ENCODE peak calls at places on chromosomes 7 and 10, in eight cellular contexts. One of them, this sample, is unnamed.

GRCh38 chr7:70756789-70757188 is 375.2 kb upstream of the GALNT17 start:
- DNase-seq in CD4-positive, CD25-positive, alpha-beta regulatory T cell: no peak
- DNase-seq in CD8-positive, alpha-beta T cell: no peak
- DNase-seq in Peyer's patch: no peak
- DNase-seq in T-helper 9 cell: no peak
- DNase-seq in activated T-cell treated with anti-CD3 and anti-CD28 coated beads for 1 hour: no peak
- DNase-seq in stromal cell of bone marrow: no peak
- DNase-seq in Caki2: no peak
- DNase-seq in this sample: no peak

GRCh38 chr10:15339857-15340256 is 31.2 kb downstream of the FAM171A1 start:
- DNase-seq in CD4-positive, CD25-positive, alpha-beta regulatory T cell: no peak
- DNase-seq in CD8-positive, alpha-beta T cell: no peak
- DNase-seq in Peyer's patch: no peak
- DNase-seq in T-helper 9 cell: no peak
- DNase-seq in activated T-cell treated with anti-CD3 and anti-CD28 coated beads for 1 hour: no peak
- DNase-seq in stromal cell of bone marrow: no peak
- DNase-seq in Caki2: no peak
- DNase-seq in this sample: no peak

GRCh38 chr7:70459546-70459945 is 672.4 kb upstream of the GALNT17 start:
- DNase-seq in CD4-positive, CD25-positive, alpha-beta regulatory T cell: no peak
- DNase-seq in CD8-positive, alpha-beta T cell: no peak
- DNase-seq in Peyer's patch: no peak
- DNase-seq in T-helper 9 cell: no peak
- DNase-seq in activated T-cell treated with anti-CD3 and anti-CD28 coated beads for 1 hour: no peak
- DNase-seq in stromal cell of bone marrow: no peak
- DNase-seq in Caki2: no peak
- DNase-seq in this sample: no peak

GRCh38 chr10:132597654-132598053 is 60.1 kb downstream of the INPP5A start:
- DNase-seq in CD4-positive, CD25-positive, alpha-beta regulatory T cell: no peak
- DNase-seq in CD8-positive, alpha-beta T cell: no peak
- DNase-seq in Peyer's patch: no peak
- DNase-seq in T-helper 9 cell: no peak
- DNase-seq in activated T-cell treated with anti-CD3 and anti-CD28 coated beads for 1 hour: no peak
- DNase-seq in stromal cell of bone marrow: no peak
- DNase-seq in Caki2: no peak
- DNase-seq in this sample: no peak

GRCh38 chr7:129825005-129825553 is 127.7 kb downstream of the UBE2H start:
- DNase-seq in CD4-positive, CD25-positive, alpha-beta regulatory T cell: peak; percentile 17
- DNase-seq in CD8-positive, alpha-beta T cell: peak; percentile 45
- DNase-seq in Peyer's patch: peak; percentile 44
- DNase-seq in T-helper 9 cell: peak; percentile 31
- DNase-seq in activated T-cell treated with anti-CD3 and anti-CD28 coated beads for 1 hour: peak; percentile 22
- DNase-seq in stromal cell of bone marrow: no peak
- DNase-seq in Caki2: peak; percentile 91
- DNase-seq in this sample: peak; percentile 36

GRCh38 chr10:1179346-1180070 is 123.3 kb downstream of the WDR37 start:
- DNase-seq in CD4-positive, CD25-positive, alpha-beta regulatory T cell: no peak
- DNase-seq in CD8-positive, alpha-beta T cell: no peak
- DNase-seq in Peyer's patch: no peak
- DNase-seq in T-helper 9 cell: no peak
- DNase-seq in activated T-cell treated with anti-CD3 and anti-CD28 coated beads for 1 hour: no peak
- DNase-seq in stromal cell of bone marrow: no peak
- DNase-seq in Caki2: no peak
- DNase-seq in this sample: no peak

GRCh38 chr7:13181221-13181620 is 493.8 kb downstream of the ARL4A start:
- DNase-seq in CD4-positive, CD25-positive, alpha-beta regulatory T cell: no peak
- DNase-seq in CD8-positive, alpha-beta T cell: no peak
- DNase-seq in Peyer's patch: no peak
- DNase-seq in T-helper 9 cell: no peak
- DNase-seq in activated T-cell treated with anti-CD3 and anti-CD28 coated beads for 1 hour: no peak
- DNase-seq in stromal cell of bone marrow: no peak
- DNase-seq in Caki2: peak; percentile 6
- DNase-seq in this sample: no peak

GRCh38 chr10:132107947-132108877 is 42.5 kb downstream of the JAKMIP3 start:
- DNase-seq in CD4-positive, CD25-positive, alpha-beta regulatory T cell: no peak
- DNase-seq in CD8-positive, alpha-beta T cell: no peak
- DNase-seq in Peyer's patch: no peak
- DNase-seq in T-helper 9 cell: no peak
- DNase-seq in activated T-cell treated with anti-CD3 and anti-CD28 coated beads for 1 hour: no peak
- DNase-seq in stromal cell of bone marrow: no peak
- DNase-seq in Caki2: no peak
- DNase-seq in this sample: no peak

GRCh38 chr7:97003262-97004236 is 1.8 kb upstream of the DLX6 start:
- DNase-seq in CD4-positive, CD25-positive, alpha-beta regulatory T cell: no peak
- DNase-seq in CD8-positive, alpha-beta T cell: no peak
- DNase-seq in Peyer's patch: no peak
- DNase-seq in T-helper 9 cell: no peak
- DNase-seq in activated T-cell treated with anti-CD3 and anti-CD28 coated beads for 1 hour: no peak
- DNase-seq in stromal cell of bone marrow: no peak
- DNase-seq in Caki2: no peak
- DNase-seq in this sample: peak; percentile 11

GRCh38 chr10:100714566-100714950 is 30.8 kb upstream of the PAX2 start:
- DNase-seq in CD4-positive, CD25-positive, alpha-beta regulatory T cell: no peak
- DNase-seq in CD8-positive, alpha-beta T cell: no peak
- DNase-seq in Peyer's patch: no peak
- DNase-seq in T-helper 9 cell: no peak
- DNase-seq in activated T-cell treated with anti-CD3 and anti-CD28 coated beads for 1 hour: no peak
- DNase-seq in stromal cell of bone marrow: no peak
- DNase-seq in Caki2: no peak
- DNase-seq in this sample: no peak

GRCh38 chr7:105589221-105590077 is 8.2 kb upstream of the EFCAB10 start:
- DNase-seq in CD4-positive, CD25-positive, alpha-beta regulatory T cell: peak; percentile 58
- DNase-seq in CD8-positive, alpha-beta T cell: peak; percentile 39
- DNase-seq in Peyer's patch: peak; percentile 31
- DNase-seq in T-helper 9 cell: peak; percentile 9
- DNase-seq in activated T-cell treated with anti-CD3 and anti-CD28 coated beads for 1 hour: peak; percentile 31
- DNase-seq in stromal cell of bone marrow: peak; percentile 85
- DNase-seq in Caki2: peak; percentile 72
- DNase-seq in this sample: peak; percentile 50

GRCh38 chr7:117468174-117468573 is 11.7 kb upstream of the CFTR start:
- DNase-seq in CD4-positive, CD25-positive, alpha-beta regulatory T cell: no peak
- DNase-seq in CD8-positive, alpha-beta T cell: no peak
- DNase-seq in Peyer's patch: no peak
- DNase-seq in T-helper 9 cell: no peak
- DNase-seq in activated T-cell treated with anti-CD3 and anti-CD28 coated beads for 1 hour: no peak
- DNase-seq in stromal cell of bone marrow: no peak
- DNase-seq in Caki2: no peak
- DNase-seq in this sample: no peak

GRCh38 chr10:75658915-75659314 is 227.5 kb downstream of the LRMDA start:
- DNase-seq in CD4-positive, CD25-positive, alpha-beta regulatory T cell: no peak
- DNase-seq in CD8-positive, alpha-beta T cell: no peak
- DNase-seq in Peyer's patch: no peak
- DNase-seq in T-helper 9 cell: no peak
- DNase-seq in activated T-cell treated with anti-CD3 and anti-CD28 coated beads for 1 hour: no peak
- DNase-seq in stromal cell of bone marrow: no peak
- DNase-seq in Caki2: no peak
- DNase-seq in this sample: no peak

GRCh38 chr10:491667-492424 is 197.6 kb downstream of the DIP2C start:
- DNase-seq in CD4-positive, CD25-positive, alpha-beta regulatory T cell: no peak
- DNase-seq in CD8-positive, alpha-beta T cell: no peak
- DNase-seq in Peyer's patch: no peak
- DNase-seq in T-helper 9 cell: no peak
- DNase-seq in activated T-cell treated with anti-CD3 and anti-CD28 coated beads for 1 hour: no peak
- DNase-seq in stromal cell of bone marrow: no peak
- DNase-seq in Caki2: no peak
- DNase-seq in this sample: no peak

GRCh38 chr7:130273081-130273699 is 6.5 kb downstream of the CPA2 start:
- DNase-seq in CD4-positive, CD25-positive, alpha-beta regulatory T cell: peak; percentile 1
- DNase-seq in CD8-positive, alpha-beta T cell: peak; percentile 27
- DNase-seq in Peyer's patch: no peak
- DNase-seq in T-helper 9 cell: no peak
- DNase-seq in activated T-cell treated with anti-CD3 and anti-CD28 coated beads for 1 hour: no peak
- DNase-seq in stromal cell of bone marrow: no peak
- DNase-seq in Caki2: no peak
- DNase-seq in this sample: no peak

GRCh38 chr7:109956916-109957315 is 1134.0 kb upstream of the LRRN3 start:
- DNase-seq in CD4-positive, CD25-positive, alpha-beta regulatory T cell: no peak
- DNase-seq in CD8-positive, alpha-beta T cell: no peak
- DNase-seq in Peyer's patch: no peak
- DNase-seq in T-helper 9 cell: no peak
- DNase-seq in activated T-cell treated with anti-CD3 and anti-CD28 coated beads for 1 hour: no peak
- DNase-seq in stromal cell of bone marrow: no peak
- DNase-seq in Caki2: no peak
- DNase-seq in this sample: no peak

GRCh38 chr10:23294638-23295247 is 49.9 kb downstream of the C10orf67 start:
- DNase-seq in CD4-positive, CD25-positive, alpha-beta regulatory T cell: no peak
- DNase-seq in CD8-positive, alpha-beta T cell: no peak
- DNase-seq in Peyer's patch: no peak
- DNase-seq in T-helper 9 cell: no peak
- DNase-seq in activated T-cell treated with anti-CD3 and anti-CD28 coated beads for 1 hour: no peak
- DNase-seq in stromal cell of bone marrow: no peak
- DNase-seq in Caki2: no peak
- DNase-seq in this sample: no peak

GRCh38 chr10:74882427-74882826 is 56.0 kb downstream of the KAT6B start:
- DNase-seq in CD4-positive, CD25-positive, alpha-beta regulatory T cell: no peak
- DNase-seq in CD8-positive, alpha-beta T cell: no peak
- DNase-seq in Peyer's patch: no peak
- DNase-seq in T-helper 9 cell: no peak
- DNase-seq in activated T-cell treated with anti-CD3 and anti-CD28 coated beads for 1 hour: no peak
- DNase-seq in stromal cell of bone marrow: no peak
- DNase-seq in Caki2: no peak
- DNase-seq in this sample: no peak

GRCh38 chr7:68511281-68511680 is 1087.0 kb upstream of the AUTS2 start:
- DNase-seq in CD4-positive, CD25-positive, alpha-beta regulatory T cell: no peak
- DNase-seq in CD8-positive, alpha-beta T cell: no peak
- DNase-seq in Peyer's patch: no peak
- DNase-seq in T-helper 9 cell: no peak
- DNase-seq in activated T-cell treated with anti-CD3 and anti-CD28 coated beads for 1 hour: no peak
- DNase-seq in stromal cell of bone marrow: no peak
- DNase-seq in Caki2: no peak
- DNase-seq in this sample: no peak

GRCh38 chr10:70381491-70382421 is 669 bp downstream of the LRRC20 start:
- DNase-seq in CD4-positive, CD25-positive, alpha-beta regulatory T cell: peak; percentile 52
- DNase-seq in CD8-positive, alpha-beta T cell: no peak
- DNase-seq in Peyer's patch: peak; percentile 24
- DNase-seq in T-helper 9 cell: no peak
- DNase-seq in activated T-cell treated with anti-CD3 and anti-CD28 coated beads for 1 hour: no peak
- DNase-seq in stromal cell of bone marrow: no peak
- DNase-seq in Caki2: peak; percentile 37
- DNase-seq in this sample: peak; percentile 67

GRCh38 chr7:40680657-40681056 is 545.9 kb downstream of the SUGCT start:
- DNase-seq in CD4-positive, CD25-positive, alpha-beta regulatory T cell: no peak
- DNase-seq in CD8-positive, alpha-beta T cell: no peak
- DNase-seq in Peyer's patch: no peak
- DNase-seq in T-helper 9 cell: no peak
- DNase-seq in activated T-cell treated with anti-CD3 and anti-CD28 coated beads for 1 hour: no peak
- DNase-seq in stromal cell of bone marrow: no peak
- DNase-seq in Caki2: peak; percentile 21
- DNase-seq in this sample: no peak

GRCh38 chr7:20399516-20399915 is 68.8 kb downstream of the ITGB8 start:
- DNase-seq in CD4-positive, CD25-positive, alpha-beta regulatory T cell: no peak
- DNase-seq in CD8-positive, alpha-beta T cell: no peak
- DNase-seq in Peyer's patch: no peak
- DNase-seq in T-helper 9 cell: no peak
- DNase-seq in activated T-cell treated with anti-CD3 and anti-CD28 coated beads for 1 hour: no peak
- DNase-seq in stromal cell of bone marrow: no peak
- DNase-seq in Caki2: peak; percentile 46
- DNase-seq in this sample: no peak

GRCh38 chr10:114397651-114398145 is 6.6 kb downstream of the AFAP1L2 start:
- DNase-seq in CD4-positive, CD25-positive, alpha-beta regulatory T cell: no peak
- DNase-seq in CD8-positive, alpha-beta T cell: no peak
- DNase-seq in Peyer's patch: no peak
- DNase-seq in T-helper 9 cell: no peak
- DNase-seq in activated T-cell treated with anti-CD3 and anti-CD28 coated beads for 1 hour: no peak
- DNase-seq in stromal cell of bone marrow: no peak
- DNase-seq in Caki2: no peak
- DNase-seq in this sample: no peak

GRCh38 chr7:34091330-34091917 is 186.1 kb downstream of the BMPER start:
- DNase-seq in CD4-positive, CD25-positive, alpha-beta regulatory T cell: no peak
- DNase-seq in CD8-positive, alpha-beta T cell: no peak
- DNase-seq in Peyer's patch: no peak
- DNase-seq in T-helper 9 cell: no peak
- DNase-seq in activated T-cell treated with anti-CD3 and anti-CD28 coated beads for 1 hour: no peak
- DNase-seq in stromal cell of bone marrow: no peak
- DNase-seq in Caki2: no peak
- DNase-seq in this sample: no peak

GRCh38 chr7:130490287-130490686 is 1.6 kb upstream of the MEST start:
- DNase-seq in CD4-positive, CD25-positive, alpha-beta regulatory T cell: no peak
- DNase-seq in CD8-positive, alpha-beta T cell: no peak
- DNase-seq in Peyer's patch: no peak
- DNase-seq in T-helper 9 cell: no peak
- DNase-seq in activated T-cell treated with anti-CD3 and anti-CD28 coated beads for 1 hour: no peak
- DNase-seq in stromal cell of bone marrow: no peak
- DNase-seq in Caki2: no peak
- DNase-seq in this sample: no peak

GRCh38 chr10:26939957-26940354 is 79.2 kb upstream of the ABI1 start:
- DNase-seq in CD4-positive, CD25-positive, alpha-beta regulatory T cell: no peak
- DNase-seq in CD8-positive, alpha-beta T cell: no peak
- DNase-seq in Peyer's patch: no peak
- DNase-seq in T-helper 9 cell: no peak
- DNase-seq in activated T-cell treated with anti-CD3 and anti-CD28 coated beads for 1 hour: no peak
- DNase-seq in stromal cell of bone marrow: no peak
- DNase-seq in Caki2: no peak
- DNase-seq in this sample: no peak

GRCh38 chr10:122290833-122291532 is 19.9 kb downstream of the BTBD16 start:
- DNase-seq in CD4-positive, CD25-positive, alpha-beta regulatory T cell: no peak
- DNase-seq in CD8-positive, alpha-beta T cell: no peak
- DNase-seq in Peyer's patch: no peak
- DNase-seq in T-helper 9 cell: no peak
- DNase-seq in activated T-cell treated with anti-CD3 and anti-CD28 coated beads for 1 hour: no peak
- DNase-seq in stromal cell of bone marrow: no peak
- DNase-seq in Caki2: no peak
- DNase-seq in this sample: no peak

GRCh38 chr10:19226025-19226424 is 177.4 kb downstream of the MALRD1 start:
- DNase-seq in CD4-positive, CD25-positive, alpha-beta regulatory T cell: no peak
- DNase-seq in CD8-positive, alpha-beta T cell: no peak
- DNase-seq in Peyer's patch: no peak
- DNase-seq in T-helper 9 cell: no peak
- DNase-seq in activated T-cell treated with anti-CD3 and anti-CD28 coated beads for 1 hour: no peak
- DNase-seq in stromal cell of bone marrow: no peak
- DNase-seq in Caki2: no peak
- DNase-seq in this sample: no peak

GRCh38 chr10:78502208-78502943 is 468.7 kb downstream of the RPS24 start:
- DNase-seq in CD4-positive, CD25-positive, alpha-beta regulatory T cell: no peak
- DNase-seq in CD8-positive, alpha-beta T cell: no peak
- DNase-seq in Peyer's patch: no peak
- DNase-seq in T-helper 9 cell: no peak
- DNase-seq in activated T-cell treated with anti-CD3 and anti-CD28 coated beads for 1 hour: no peak
- DNase-seq in stromal cell of bone marrow: no peak
- DNase-seq in Caki2: no peak
- DNase-seq in this sample: no peak

GRCh38 chr10:129771024-129771423 is 193.1 kb downstream of the EBF3 start:
- DNase-seq in CD4-positive, CD25-positive, alpha-beta regulatory T cell: no peak
- DNase-seq in CD8-positive, alpha-beta T cell: no peak
- DNase-seq in Peyer's patch: no peak
- DNase-seq in T-helper 9 cell: no peak
- DNase-seq in activated T-cell treated with anti-CD3 and anti-CD28 coated beads for 1 hour: no peak
- DNase-seq in stromal cell of bone marrow: no peak
- DNase-seq in Caki2: no peak
- DNase-seq in this sample: no peak

GRCh38 chr7:141053626-141054025 is 20.2 kb upstream of the TMEM178B start:
- DNase-seq in CD4-positive, CD25-positive, alpha-beta regulatory T cell: no peak
- DNase-seq in CD8-positive, alpha-beta T cell: peak; percentile 65
- DNase-seq in Peyer's patch: no peak
- DNase-seq in T-helper 9 cell: peak; percentile 35
- DNase-seq in activated T-cell treated with anti-CD3 and anti-CD28 coated beads for 1 hour: no peak
- DNase-seq in stromal cell of bone marrow: no peak
- DNase-seq in Caki2: peak; percentile 78
- DNase-seq in this sample: no peak

GRCh38 chr10:123009105-123009805 is 449 bp downstream of the ACADSB start:
- DNase-seq in CD4-positive, CD25-positive, alpha-beta regulatory T cell: peak; percentile 12
- DNase-seq in CD8-positive, alpha-beta T cell: peak; percentile 28
- DNase-seq in Peyer's patch: peak; percentile 21
- DNase-seq in T-helper 9 cell: no peak
- DNase-seq in activated T-cell treated with anti-CD3 and anti-CD28 coated beads for 1 hour: peak; percentile 18
- DNase-seq in stromal cell of bone marrow: no peak
- DNase-seq in Caki2: peak; percentile 14
- DNase-seq in this sample: no peak